ENCODE peak calls at places on chromosomes 3 and 15, in ten cellular contexts. F is SJSA1, M is breast epithelium, X is GM23338, J is stomach, C is astrocyte of the spinal cord, P is psoas muscle, A is hepatocyte, N is K562, D is brain microvascular endothelial cell. V is an unnamed sample.

GRCh38 chr3:38266810-38267209 is 1.2 kb downstream of the SLC22A13 start:
- DNase-seq in F (no peak), M (no peak), X (no peak), J (no peak), C (no peak), P (no peak), A (no peak), N (no peak), D (no peak), V (no peak)

GRCh38 chr3:196941846-196942225 is 492 bp downstream of the NCBP2 start:
- DNase-seq in F (peak), M (peak), X (peak), J (peak), C (no peak), P (no peak), A (peak), N (peak), D (peak), V (peak)

GRCh38 chr3:41961061-41961749 is 698 bp downstream of the ULK4 start:
- DNase-seq in F (peak), M (peak), X (peak), J (peak), C (peak), P (peak), A (peak), N (peak), D (peak), V (peak)

GRCh38 chr3:111963424-111963823 is 15.4 kb upstream of the ABHD10 start:
- DNase-seq in F (no peak), M (no peak), X (no peak), J (no peak), C (peak), P (no peak), A (no peak), N (no peak), D (peak), V (no peak)

GRCh38 chr3:197541756-197542539 is 13.8 kb downstream of the BDH1 start:
- DNase-seq in F (peak), M (no peak), X (peak), J (no peak), C (peak), P (peak), A (peak), N (peak), D (peak), V (peak)

GRCh38 chr3:127409421-127410136 is 121.7 kb upstream of the PRR20G start:
- DNase-seq in F (peak), M (no peak), X (no peak), J (peak), C (no peak), P (no peak), A (no peak), N (no peak), D (no peak), V (no peak)

GRCh38 chr3:76656531-76657070 is 383.3 kb upstream of the ROBO2 start:
- DNase-seq in F (no peak), M (no peak), X (no peak), J (no peak), C (no peak), P (no peak), A (no peak), N (no peak), D (no peak), V (no peak)

GRCh38 chr3:11536936-11537612 is 106.6 kb downstream of the VGLL4 start:
- DNase-seq in F (no peak), M (no peak), X (no peak), J (no peak), C (no peak), P (no peak), A (no peak), N (no peak), D (no peak), V (no peak)

GRCh38 chr15:68414591-68414990 is 17.4 kb downstream of the ITGA11 start:
- DNase-seq in F (peak), M (peak), X (no peak), J (no peak), C (no peak), P (no peak), A (no peak), N (no peak), D (no peak), V (no peak)

GRCh38 chr3:148717918-148718317 is 20.2 kb downstream of the AGTR1 start:
- DNase-seq in F (no peak), M (no peak), X (no peak), J (no peak), C (no peak), P (no peak), A (no peak), N (no peak), D (no peak), V (no peak)

GRCh38 chr3:138404121-138404520 is 30.3 kb upstream of the ESYT3 start:
- DNase-seq in F (no peak), M (no peak), X (no peak), J (no peak), C (no peak), P (no peak), A (no peak), N (no peak), D (no peak), V (no peak)

GRCh38 chr3:161413127-161413854 is 42.0 kb upstream of the SPTSSB start:
- DNase-seq in F (no peak), M (peak), X (no peak), J (peak), C (peak), P (peak), A (no peak), N (no peak), D (peak), V (peak)

GRCh38 chr15:68639926-68640600 is 61.3 kb downstream of the CORO2B start:
- DNase-seq in F (no peak), M (no peak), X (no peak), J (no peak), C (no peak), P (no peak), A (no peak), N (no peak), D (no peak), V (peak)

GRCh38 chr3:101852315-101852714 is 3.0 kb downstream of the NFKBIZ start:
- DNase-seq in F (no peak), M (no peak), X (no peak), J (no peak), C (no peak), P (no peak), A (no peak), N (no peak), D (no peak), V (no peak)

GRCh38 chr3:134057006-134057832 is 27.5 kb upstream of the SLCO2A1 start:
- DNase-seq in F (no peak), M (no peak), X (no peak), J (peak), C (no peak), P (no peak), A (no peak), N (no peak), D (no peak), V (no peak)

GRCh38 chr3:138184994-138185393 is 2.1 kb upstream of the ARMC8 start:
- DNase-seq in F (no peak), M (no peak), X (no peak), J (no peak), C (no peak), P (no peak), A (peak), N (no peak), D (no peak), V (no peak)

GRCh38 chr15:39317225-39317624 is 263.7 kb upstream of the THBS1 start:
- DNase-seq in F (no peak), M (no peak), X (no peak), J (no peak), C (no peak), P (no peak), A (no peak), N (no peak), D (no peak), V (no peak)

DNA sequence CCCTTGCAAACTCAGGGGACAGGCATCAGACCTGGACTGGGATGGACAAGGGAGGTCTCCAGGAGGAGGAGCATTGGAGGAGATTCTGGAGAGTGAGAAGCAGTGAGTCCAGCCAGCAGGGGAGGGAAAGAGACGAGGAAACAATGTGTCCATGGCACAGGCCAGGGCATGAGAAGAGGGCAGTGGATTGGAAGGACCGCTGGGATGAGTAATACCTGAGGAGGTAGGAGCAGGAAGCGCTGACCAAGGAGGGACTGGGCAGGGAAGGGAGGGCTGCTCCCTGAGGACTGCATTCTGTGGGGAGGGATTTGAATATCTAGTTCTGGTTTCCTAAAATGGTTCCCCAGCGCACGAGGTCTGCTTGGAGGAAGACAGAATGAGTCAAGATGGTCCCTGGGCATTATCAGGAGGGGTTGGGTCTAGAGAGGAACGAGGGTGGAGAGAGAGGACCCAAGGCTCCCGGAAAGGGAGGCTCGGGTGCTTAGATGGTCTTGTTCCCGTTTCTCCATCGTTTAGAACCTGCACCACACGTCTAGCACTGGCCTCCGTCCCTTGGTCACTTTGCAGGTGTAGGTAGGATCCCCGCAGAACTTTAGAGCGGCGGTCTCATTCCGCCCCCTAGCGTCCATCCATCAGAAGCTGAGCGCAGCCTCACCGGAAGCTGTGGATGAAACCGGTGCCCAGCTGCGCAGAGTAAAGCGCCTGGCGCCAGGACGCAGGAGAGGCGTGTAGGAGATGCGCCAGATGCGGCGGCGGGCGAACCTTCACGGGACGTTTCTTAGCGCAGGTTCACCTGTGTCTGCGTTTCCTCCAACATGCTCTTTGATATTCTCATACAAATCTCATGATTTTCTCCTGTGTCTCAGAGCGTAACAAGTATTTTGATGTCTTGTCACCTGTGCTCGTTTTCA is 190.7 kb upstream of the NDN start:
- DNase-seq in F (no peak), M (no peak), X (peak), J (peak), C (no peak), P (peak), A (peak), N (peak), D (no peak), V (peak)
- H3K4me3 ChIP-seq in F (no peak), M (no peak), X (peak), J (no peak), C (no peak), P (no peak), A (no peak), N (no peak), D (no peak), V (peak)

GRCh38 chr15:77496710-77497107 is 76.0 kb downstream of the HMG20A start:
- DNase-seq in F (peak), M (peak), X (peak), J (peak), C (peak), P (peak), A (peak), N (peak), D (peak), V (peak)
- H3K4me3 ChIP-seq in F (no peak), M (no peak), X (peak), J (peak), C (no peak), P (peak), A (no peak), N (no peak), D (peak), V (peak)

GRCh38 chr3:69761896-69762789 is 22.9 kb downstream of the MITF start:
- DNase-seq in F (no peak), M (no peak), X (no peak), J (no peak), C (peak), P (no peak), A (no peak), N (no peak), D (peak), V (no peak)
- H3K4me3 ChIP-seq in F (no peak), M (no peak), X (no peak), J (no peak), C (no peak), P (no peak), A (no peak), N (no peak), D (no peak), V (no peak)

DNA sequence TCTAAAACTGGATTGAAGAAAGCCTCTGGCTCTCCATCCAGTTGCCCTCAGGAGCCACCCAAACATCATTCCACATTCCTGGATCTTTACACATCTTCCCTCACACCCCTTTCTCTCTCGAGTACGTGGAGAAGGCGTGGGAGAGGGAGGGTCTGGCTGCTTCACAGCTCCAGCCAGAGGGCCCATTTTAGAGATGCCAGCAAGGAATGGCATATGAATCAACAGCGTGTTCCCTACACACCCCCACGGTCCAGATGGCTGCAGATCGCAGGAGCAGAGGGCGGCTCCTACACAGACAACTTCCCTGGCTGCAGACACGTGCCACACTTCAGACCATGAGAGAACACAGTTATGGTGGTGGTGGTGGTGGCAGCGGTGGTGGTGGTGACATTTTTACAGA is 280.1 kb downstream of the ERC2 start:
- DNase-seq in F (no peak), M (no peak), X (no peak), J (no peak), C (no peak), P (no peak), A (no peak), N (no peak), D (no peak), V (peak)
- H3K4me3 ChIP-seq in F (no peak), M (no peak), X (no peak), J (no peak), C (no peak), P (no peak), A (no peak), N (no peak), D (no peak), V (no peak)

DNA sequence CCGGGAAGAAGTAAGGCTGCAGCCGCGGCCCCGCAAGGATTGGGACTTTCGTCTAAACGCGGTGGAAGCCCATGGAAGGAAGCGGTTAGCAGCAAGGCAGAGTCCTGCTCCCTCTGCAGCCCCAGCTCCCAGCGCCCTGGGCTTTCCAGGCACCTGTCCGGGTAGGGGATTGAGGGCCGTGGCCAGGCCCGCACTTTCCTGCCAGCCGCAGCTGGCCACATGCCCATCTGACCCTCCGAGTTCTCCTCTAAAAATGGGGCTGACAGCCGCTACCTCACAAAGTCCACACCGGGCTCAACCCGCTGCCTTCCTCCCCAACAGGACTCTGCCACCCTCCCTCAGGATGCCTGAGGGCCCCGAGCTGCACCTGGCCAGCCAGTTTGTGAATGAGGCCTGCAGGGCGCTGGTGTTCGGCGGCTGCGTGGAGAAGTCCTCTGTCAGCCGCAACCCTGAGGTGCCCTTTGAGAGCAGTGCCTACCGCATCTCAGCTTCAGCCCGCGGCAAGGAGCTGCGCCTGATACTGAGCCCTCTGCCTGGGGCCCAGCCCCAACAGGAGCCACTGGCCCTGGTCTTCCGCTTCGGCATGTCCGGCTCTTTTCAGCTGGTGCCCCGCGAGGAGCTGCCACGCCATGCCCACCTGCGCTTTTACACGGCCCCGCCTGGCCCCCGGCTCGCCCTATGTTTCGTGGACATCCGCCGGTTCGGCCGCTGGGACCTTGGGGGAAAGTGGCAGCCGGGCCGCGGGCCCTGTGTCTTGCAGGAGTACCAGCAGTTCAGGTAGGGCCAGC is 1.9 kb downstream of the NEIL1 start:
- DNase-seq in F (no peak), M (no peak), X (peak), J (peak), C (no peak), P (no peak), A (peak), N (peak), D (no peak), V (no peak)
- H3K4me3 ChIP-seq in F (peak), M (peak), X (peak), J (peak), C (peak), P (peak), A (peak), N (peak), D (peak), V (peak)

GRCh38 chr15:59998256-59999063 is 5.7 kb upstream of the FOXB1 start:
- DNase-seq in F (no peak), M (no peak), X (peak), J (no peak), C (no peak), P (no peak), A (no peak), N (no peak), D (no peak), V (no peak)

GRCh38 chr15:60000824-60001641 is 3.1 kb upstream of the FOXB1 start:
- DNase-seq in F (no peak), M (no peak), X (peak), J (no peak), C (no peak), P (no peak), A (no peak), N (no peak), D (no peak), V (no peak)

GRCh38 chr15:59999064-59999377 is 5.1 kb upstream of the FOXB1 start:
- DNase-seq in F (no peak), M (no peak), X (peak), J (no peak), C (no peak), P (no peak), A (no peak), N (no peak), D (no peak), V (no peak)

GRCh38 chr15:60000113-60000823 is 3.8 kb upstream of the FOXB1 start:
- DNase-seq in F (no peak), M (no peak), X (peak), J (no peak), C (no peak), P (no peak), A (no peak), N (no peak), D (no peak), V (no peak)

GRCh38 chr15:59999558-60000112 is 4.5 kb upstream of the FOXB1 start:
- DNase-seq in F (no peak), M (no peak), X (no peak), J (no peak), C (no peak), P (no peak), A (no peak), N (no peak), D (no peak), V (no peak)
- H3K4me3 ChIP-seq in F (no peak), M (no peak), X (peak), J (no peak), C (no peak), P (no peak), A (no peak), N (no peak), D (no peak), V (no peak)

DNA sequence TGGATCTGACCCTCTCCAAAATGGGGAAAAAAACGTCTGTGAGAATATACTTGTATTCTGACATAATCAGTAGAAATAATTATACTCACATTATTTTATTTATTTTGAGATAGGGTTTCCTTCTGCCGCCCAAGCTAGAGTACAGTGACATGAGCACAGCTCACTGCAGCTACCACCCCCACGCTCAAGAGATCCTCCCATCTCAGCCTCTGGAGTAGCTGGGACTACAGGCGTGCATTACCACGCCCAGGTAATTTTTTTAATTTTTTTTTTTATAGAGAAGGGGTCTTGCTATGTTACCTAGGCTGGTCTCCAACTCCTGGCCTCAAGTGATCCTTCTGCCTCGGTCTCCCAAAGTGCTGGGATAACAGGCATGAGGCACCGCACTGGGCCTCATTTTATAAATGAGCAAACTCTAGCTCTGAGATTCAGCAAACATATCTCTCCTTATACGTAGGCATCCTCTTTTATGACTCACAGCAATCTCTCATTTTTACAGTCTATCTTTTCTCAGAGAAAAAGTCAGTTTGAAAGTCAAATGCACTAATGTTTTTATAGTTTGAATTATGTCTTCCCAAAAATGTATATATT is 986 bp upstream of the VGLL3 start:
- DNase-seq in F (no peak), M (no peak), X (no peak), J (no peak), C (peak), P (no peak), A (no peak), N (no peak), D (peak), V (no peak)
- H3K4me3 ChIP-seq in F (peak), M (peak), X (peak), J (peak), C (peak), P (peak), A (no peak), N (no peak), D (peak), V (peak)

DNA sequence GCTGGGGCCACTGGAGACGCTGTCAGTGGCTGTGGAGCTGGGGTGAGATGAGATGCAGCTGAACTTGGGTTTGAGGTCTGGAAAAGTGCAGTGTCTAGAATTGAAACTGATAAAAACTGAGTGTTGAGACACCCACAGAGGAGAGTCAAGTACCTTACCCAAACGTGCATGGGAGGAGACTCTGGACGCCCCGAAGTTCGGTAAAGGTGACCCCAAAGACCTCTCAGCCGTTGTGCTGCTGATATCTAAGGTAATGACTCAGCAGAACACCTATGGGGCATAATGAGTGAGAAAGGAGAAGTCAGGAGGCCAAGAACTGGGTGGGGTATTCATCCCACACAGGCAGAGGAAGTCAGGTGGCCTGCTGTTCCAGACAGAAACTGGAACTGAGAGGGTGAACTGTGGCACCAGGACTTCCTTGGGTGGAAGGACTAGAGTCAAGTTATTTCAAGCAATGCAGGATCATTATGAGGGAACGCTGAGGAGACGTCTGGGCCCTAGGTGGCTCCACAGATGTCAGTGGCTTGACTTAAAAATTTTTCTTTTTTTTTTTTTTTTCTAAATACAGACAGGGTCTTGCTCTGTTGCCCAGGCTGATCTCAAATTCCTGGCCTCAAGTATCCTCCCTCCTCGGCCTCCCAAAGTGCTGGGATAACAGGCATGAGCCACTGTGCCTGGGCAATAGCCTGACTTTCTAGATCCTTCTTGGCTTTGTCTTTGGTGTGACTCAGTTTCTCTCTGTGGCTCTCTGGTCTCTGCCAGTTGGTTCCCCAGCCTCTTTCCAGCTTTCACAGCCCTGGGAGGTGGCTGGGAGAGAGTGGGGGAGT is 67.6 kb upstream of the GCNT3 start:
- DNase-seq in F (no peak), M (no peak), X (no peak), J (no peak), C (no peak), P (no peak), A (no peak), N (no peak), D (no peak), V (no peak)
- H3K4me3 ChIP-seq in F (no peak), M (no peak), X (no peak), J (no peak), C (no peak), P (no peak), A (no peak), N (no peak), D (no peak), V (no peak)

V was measured in dorsolateral prefrontal cortex.